ENCODE peak calls at places on chromosomes 16 and 17, in eight cellular contexts. P is Peyer's patch, J is sigmoid colon, R is pancreas, L is cardiac muscle cell, M is K562, Y is heart right ventricle, B is suprapubic skin. N is an unnamed sample.
A peak's percentile ranks its signal among the peaks of the same experiment; 100 is the strongest.

GRCh38 chr17:54085934-54086333 is 263.2 kb downstream of the KIF2B start:
- DNase-seq in P (no peak), J (no peak), R (peak; percentile 17), L (peak; percentile 9), M (no peak), Y (no peak), B (no peak), N (no peak)

GRCh38 chr17:56292628-56293027 is 139.4 kb downstream of the ANKFN1 start:
- DNase-seq in P (no peak), J (no peak), R (no peak), L (no peak), M (no peak), Y (no peak), B (no peak), N (no peak)

GRCh38 chr17:69607162-69607834 is 192.8 kb downstream of the MAP2K6 start:
- DNase-seq in P (peak; percentile 83), J (peak; percentile 85), R (peak; percentile 73), L (peak; percentile 76), M (peak; percentile 15), Y (peak; percentile 78), B (peak; percentile 80), N (no peak)

GRCh38 chr17:35930211-35931065 is at the start of gene RDM1:
- DNase-seq in P (peak; percentile 79), J (no peak), R (peak; percentile 47), L (peak; percentile 89), M (peak; percentile 98), Y (peak; percentile 49), B (peak; percentile 70), N (peak; percentile 78)

GRCh38 chr17:45431531-45432404 is 902 bp downstream of the ARHGAP27 start:
- DNase-seq in P (peak; percentile 94), J (no peak), R (peak; percentile 65), L (peak; percentile 85), M (peak; percentile 94), Y (peak; percentile 46), B (peak; percentile 93), N (peak; percentile 57)

GRCh38 chr17:42520540-42520951 is 15.5 kb upstream of the NAGLU start:
- DNase-seq in P (no peak), J (no peak), R (no peak), L (no peak), M (peak; percentile 50), Y (no peak), B (no peak), N (no peak)

GRCh38 chr16:50309156-50309526 is 42.8 kb downstream of the ADCY7 start:
- DNase-seq in P (no peak), J (no peak), R (no peak), L (no peak), M (no peak), Y (no peak), B (no peak), N (no peak)

GRCh38 chr16:50126183-50126582 is 26.9 kb upstream of the TENT4B start:
- DNase-seq in P (no peak), J (no peak), R (no peak), L (no peak), M (no peak), Y (no peak), B (no peak), N (no peak)

GRCh38 chr17:62767997-62768396 is 40.1 kb downstream of the MARCHF10 start:
- DNase-seq in P (no peak), J (no peak), R (no peak), L (no peak), M (no peak), Y (no peak), B (peak; percentile 11), N (no peak)

GRCh38 chr16:56362057-56362655 is 63.2 kb downstream of the AMFR start:
- DNase-seq in P (no peak), J (peak; percentile 55), R (no peak), L (no peak), M (no peak), Y (no peak), B (no peak), N (no peak)

GRCh38 chr17:78822552-78822951 is 18.1 kb downstream of the USP36 start:
- DNase-seq in P (no peak), J (no peak), R (no peak), L (no peak), M (no peak), Y (no peak), B (no peak), N (no peak)

GRCh38 chr17:42438600-42439567 is 15.8 kb upstream of the CAVIN1 start:
- DNase-seq in P (peak; percentile 85), J (no peak), R (no peak), L (no peak), M (no peak), Y (no peak), B (peak; percentile 63), N (no peak)

GRCh38 chr17:78751447-78752067 is 30.5 kb downstream of the CYTH1 start:
- DNase-seq in P (no peak), J (no peak), R (no peak), L (no peak), M (no peak), Y (no peak), B (no peak), N (no peak)

GRCh38 chr16:1532081-1532760 is 1.2 kb upstream of the TMEM204 start:
- DNase-seq in P (peak; percentile 66), J (peak; percentile 96), R (no peak), L (no peak), M (no peak), Y (peak; percentile 69), B (no peak), N (no peak)

GRCh38 chr17:83173997-83174858 is 94.8 kb downstream of the METRNL start:
- DNase-seq in P (peak; percentile 68), J (peak; percentile 60), R (peak; percentile 9), L (peak; percentile 6), M (no peak), Y (no peak), B (peak; percentile 84), N (no peak)

GRCh38 chr16:56753410-56753809 is 23.5 kb downstream of the NUP93 start:
- DNase-seq in P (no peak), J (no peak), R (no peak), L (no peak), M (no peak), Y (no peak), B (no peak), N (no peak)

GRCh38 chr17:29357821-29358232 is 32.3 kb upstream of the TAOK1 start:
- DNase-seq in P (no peak), J (no peak), R (no peak), L (no peak), M (no peak), Y (no peak), B (no peak), N (no peak)

GRCh38 chr17:66548158-66548557 is 245.7 kb downstream of the PRKCA start:
- DNase-seq in P (no peak), J (no peak), R (no peak), L (no peak), M (no peak), Y (no peak), B (no peak), N (peak; percentile 17)

GRCh38 chr17:7251330-7252175 is at the start of gene CTDNEP1:
- DNase-seq in P (peak; percentile 99), J (peak; percentile 99), R (peak; percentile 98), L (peak; percentile 98), M (peak; percentile 83), Y (peak; percentile 99), B (peak; percentile 98), N (peak; percentile 99)

GRCh38 chr16:88482630-88483391 is 29.7 kb downstream of the ZFPM1 start:
- DNase-seq in P (peak; percentile 69), J (no peak), R (no peak), L (no peak), M (no peak), Y (no peak), B (no peak), N (no peak)
- H3K4me1 ChIP-seq in P (peaks cover 13% of the 10 kb centered on the region), J (no peaks in the 10 kb centered on the region), R (peaks cover 56% of the 10 kb centered on the region), L (peaks cover 25% of the 10 kb centered on the region), M (peaks cover 97% of the 10 kb centered on the region), Y (peaks cover 13% of the 10 kb centered on the region), B (no peaks in the 10 kb centered on the region), N (peaks cover 30% of the 10 kb centered on the region)

DNA sequence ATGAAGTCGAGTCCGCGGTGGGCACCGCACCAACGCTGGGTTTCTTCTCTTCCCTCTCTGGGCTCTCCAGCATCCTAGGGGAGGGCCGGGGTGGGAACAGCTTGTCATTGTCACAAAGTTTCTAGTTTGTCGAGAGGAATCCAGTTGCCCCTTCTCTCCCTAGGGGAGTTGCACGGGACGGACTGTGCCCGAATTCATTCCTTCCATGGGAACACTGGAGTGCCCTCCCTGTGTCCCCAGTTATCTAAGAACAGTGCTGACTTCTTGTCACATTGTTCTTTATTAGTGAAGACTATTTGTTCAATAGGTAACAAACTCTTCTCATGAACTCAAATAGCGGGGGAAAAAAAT is 1.2 kb downstream of the KLHL36 start:
- DNase-seq in P (no peak), J (no peak), R (no peak), L (no peak), M (no peak), Y (no peak), B (no peak), N (no peak)
- H3K27ac ChIP-seq in P (no peak overlapping the region), J (peak overlapping the region; percentile 83), R (no peak overlapping the region), L (no peak overlapping the region), M (no peak overlapping the region), Y (peak overlapping the region; percentile 93), B (peak overlapping the region; percentile 92), N (peak overlapping the region; percentile 51)

GRCh38 chr17:21677911-21678310 is 14.4 kb upstream of the KCNJ18 start:
- DNase-seq in P (peak; percentile 34), J (peak; percentile 47), R (no peak), L (no peak), M (no peak), Y (no peak), B (peak; percentile 72), N (no peak)

GRCh38 chr17:21676281-21677111 is 15.8 kb upstream of the KCNJ18 start:
- DNase-seq in P (peak; percentile 43), J (peak; percentile 65), R (no peak), L (no peak), M (no peak), Y (no peak), B (peak; percentile 83), N (no peak)

GRCh38 chr17:21678451-21679081 is 13.8 kb upstream of the KCNJ18 start:
- DNase-seq in P (peak; percentile 44), J (peak; percentile 50), R (peak; percentile 29), L (no peak), M (peak; percentile 77), Y (no peak), B (peak; percentile 77), N (no peak)

GRCh38 chr17:21677126-21677910 is 15.0 kb upstream of the KCNJ18 start:
- DNase-seq in P (peak; percentile 37), J (peak; percentile 53), R (no peak), L (no peak), M (no peak), Y (no peak), B (peak; percentile 77), N (no peak)

DNA sequence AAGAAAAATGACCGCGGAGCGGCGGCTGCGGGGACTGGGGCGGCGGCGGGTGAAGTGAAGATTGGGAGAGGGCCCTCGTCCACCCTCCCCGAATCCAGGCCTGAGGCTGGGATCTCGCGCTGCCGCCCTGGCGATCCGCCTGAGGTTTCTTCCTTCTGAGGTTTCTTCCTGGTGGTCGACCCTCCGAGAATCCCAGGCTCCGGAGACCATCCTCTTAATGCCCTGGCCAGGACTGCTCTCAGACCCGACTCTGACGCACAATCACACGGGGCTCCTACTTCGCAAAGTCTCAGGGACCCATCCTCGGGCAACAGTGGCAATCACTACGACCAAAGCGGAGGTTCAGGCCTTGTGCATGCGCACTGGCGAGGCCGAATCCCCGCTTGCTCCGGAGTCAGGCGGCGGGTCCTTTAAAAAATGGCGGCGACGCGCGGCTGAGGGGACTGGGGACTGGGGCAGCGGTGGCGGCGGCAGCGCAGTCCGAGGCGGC is 18.0 kb upstream of the KCNJ18 start:
- DNase-seq in P (peak; percentile 44), J (peak; percentile 64), R (no peak), L (no peak), M (peak; percentile 46), Y (no peak), B (peak; percentile 82), N (no peak)
- H3K9me3 ChIP-seq in P (no peaks in the 10 kb centered on the region), J (no peaks in the 10 kb centered on the region), R (no peaks in the 10 kb centered on the region), L (no peaks in the 10 kb centered on the region), M (no peaks in the 10 kb centered on the region), Y (no peaks in the 10 kb centered on the region), B (peaks cover 4% of the 10 kb centered on the region), N (no peaks in the 10 kb centered on the region)

GRCh38 chr17:2844386-2844785 is 48.1 kb downstream of the RAP1GAP2 start:
- DNase-seq in P (no peak), J (no peak), R (no peak), L (no peak), M (no peak), Y (no peak), B (no peak), N (no peak)
- H3K4me1 ChIP-seq in P (no peaks in the 10 kb centered on the region), J (peaks cover 20% of the 10 kb centered on the region), R (no peaks in the 10 kb centered on the region), L (no peaks in the 10 kb centered on the region), M (no peaks in the 10 kb centered on the region), Y (peaks cover 13% of the 10 kb centered on the region), B (peaks cover 4% of the 10 kb centered on the region), N (peaks cover 10% of the 10 kb centered on the region)

N was measured in CD4-positive, alpha-beta memory T cell.